ENCODE peak calls at places on chromosomes 7 and 10, in ten cellular contexts. One of them, this sample, is unnamed.
A peak's percentile ranks its signal among the peaks of the same experiment; 100 is the strongest.

GRCh38 chr7:139733751-139734150 is 44.0 kb downstream of the HIPK2 start:
- DNase-seq in prostate gland: no peak
- DNase-seq in GM12891: no peak
- DNase-seq in ovary: no peak
- DNase-seq in HepG2: no peak
- DNase-seq in K562: no peak
- DNase-seq in stomach: no peak
- DNase-seq in uterus: no peak
- DNase-seq in suprapubic skin: no peak
- DNase-seq in spleen: no peak
- DNase-seq in this sample: no peak

GRCh38 chr7:100856871-100857282 is 4.4 kb downstream of the SLC12A9 start:
- DNase-seq in prostate gland: no peak
- DNase-seq in GM12891: no peak
- DNase-seq in ovary: no peak
- DNase-seq in HepG2: no peak
- DNase-seq in K562: peak; percentile 2
- DNase-seq in stomach: no peak
- DNase-seq in uterus: no peak
- DNase-seq in suprapubic skin: no peak
- DNase-seq in spleen: no peak
- DNase-seq in this sample: no peak

GRCh38 chr10:131274133-131274880 is 37.2 kb downstream of the TCERG1L start:
- DNase-seq in prostate gland: no peak
- DNase-seq in GM12891: no peak
- DNase-seq in ovary: no peak
- DNase-seq in HepG2: no peak
- DNase-seq in K562: no peak
- DNase-seq in stomach: no peak
- DNase-seq in uterus: no peak
- DNase-seq in suprapubic skin: no peak
- DNase-seq in spleen: peak; percentile 37
- DNase-seq in this sample: no peak

GRCh38 chr10:132134541-132135397 is 52.0 kb upstream of the DPYSL4 start:
- DNase-seq in prostate gland: no peak
- DNase-seq in GM12891: no peak
- DNase-seq in ovary: no peak
- DNase-seq in HepG2: no peak
- DNase-seq in K562: no peak
- DNase-seq in stomach: no peak
- DNase-seq in uterus: no peak
- DNase-seq in suprapubic skin: no peak
- DNase-seq in spleen: peak; percentile 42
- DNase-seq in this sample: no peak

GRCh38 chr10:73410897-73411296 is 3.0 kb downstream of the ANXA7 start:
- DNase-seq in prostate gland: no peak
- DNase-seq in GM12891: no peak
- DNase-seq in ovary: no peak
- DNase-seq in HepG2: no peak
- DNase-seq in K562: no peak
- DNase-seq in stomach: no peak
- DNase-seq in uterus: no peak
- DNase-seq in suprapubic skin: no peak
- DNase-seq in spleen: no peak
- DNase-seq in this sample: no peak

GRCh38 chr10:49474901-49475300 is 64.0 kb downstream of the ERCC6 start:
- DNase-seq in prostate gland: no peak
- DNase-seq in GM12891: no peak
- DNase-seq in ovary: no peak
- DNase-seq in HepG2: no peak
- DNase-seq in K562: no peak
- DNase-seq in stomach: no peak
- DNase-seq in uterus: no peak
- DNase-seq in suprapubic skin: no peak
- DNase-seq in spleen: no peak
- DNase-seq in this sample: peak; percentile 7

GRCh38 chr7:105532709-105533460 is 884 bp downstream of the RINT1 start:
- DNase-seq in prostate gland: no peak
- DNase-seq in GM12891: no peak
- DNase-seq in ovary: no peak
- DNase-seq in HepG2: no peak
- DNase-seq in K562: no peak
- DNase-seq in stomach: no peak
- DNase-seq in uterus: no peak
- DNase-seq in suprapubic skin: no peak
- DNase-seq in spleen: no peak
- DNase-seq in this sample: no peak

GRCh38 chr7:68929712-68930395 is 668.4 kb upstream of the AUTS2 start:
- DNase-seq in prostate gland: no peak
- DNase-seq in GM12891: no peak
- DNase-seq in ovary: no peak
- DNase-seq in HepG2: no peak
- DNase-seq in K562: no peak
- DNase-seq in stomach: no peak
- DNase-seq in uterus: no peak
- DNase-seq in suprapubic skin: no peak
- DNase-seq in spleen: no peak
- DNase-seq in this sample: peak; percentile 45

GRCh38 chr10:24957624-24958435 is 5.4 kb upstream of the PRTFDC1 start:
- DNase-seq in prostate gland: no peak
- DNase-seq in GM12891: no peak
- DNase-seq in ovary: no peak
- DNase-seq in HepG2: no peak
- DNase-seq in K562: no peak
- DNase-seq in stomach: no peak
- DNase-seq in uterus: no peak
- DNase-seq in suprapubic skin: no peak
- DNase-seq in spleen: no peak
- DNase-seq in this sample: peak; percentile 42

GRCh38 chr7:143434660-143435059 is 8.6 kb upstream of the TAS2R60 start:
- DNase-seq in prostate gland: peak; percentile 85
- DNase-seq in GM12891: no peak
- DNase-seq in ovary: no peak
- DNase-seq in HepG2: no peak
- DNase-seq in K562: no peak
- DNase-seq in stomach: no peak
- DNase-seq in uterus: no peak
- DNase-seq in suprapubic skin: peak; percentile 90
- DNase-seq in spleen: no peak
- DNase-seq in this sample: no peak

GRCh38 chr10:71219918-71220688 is 7.7 kb downstream of the UNC5B start:
- DNase-seq in prostate gland: no peak
- DNase-seq in GM12891: no peak
- DNase-seq in ovary: no peak
- DNase-seq in HepG2: no peak
- DNase-seq in K562: no peak
- DNase-seq in stomach: no peak
- DNase-seq in uterus: no peak
- DNase-seq in suprapubic skin: peak; percentile 49
- DNase-seq in spleen: peak; percentile 21
- DNase-seq in this sample: no peak

GRCh38 chr7:106679153-106679931 is 18.4 kb upstream of the CCDC71L start:
- DNase-seq in prostate gland: no peak
- DNase-seq in GM12891: no peak
- DNase-seq in ovary: no peak
- DNase-seq in HepG2: no peak
- DNase-seq in K562: peak; percentile 81
- DNase-seq in stomach: no peak
- DNase-seq in uterus: no peak
- DNase-seq in suprapubic skin: no peak
- DNase-seq in spleen: no peak
- DNase-seq in this sample: no peak

DNA sequence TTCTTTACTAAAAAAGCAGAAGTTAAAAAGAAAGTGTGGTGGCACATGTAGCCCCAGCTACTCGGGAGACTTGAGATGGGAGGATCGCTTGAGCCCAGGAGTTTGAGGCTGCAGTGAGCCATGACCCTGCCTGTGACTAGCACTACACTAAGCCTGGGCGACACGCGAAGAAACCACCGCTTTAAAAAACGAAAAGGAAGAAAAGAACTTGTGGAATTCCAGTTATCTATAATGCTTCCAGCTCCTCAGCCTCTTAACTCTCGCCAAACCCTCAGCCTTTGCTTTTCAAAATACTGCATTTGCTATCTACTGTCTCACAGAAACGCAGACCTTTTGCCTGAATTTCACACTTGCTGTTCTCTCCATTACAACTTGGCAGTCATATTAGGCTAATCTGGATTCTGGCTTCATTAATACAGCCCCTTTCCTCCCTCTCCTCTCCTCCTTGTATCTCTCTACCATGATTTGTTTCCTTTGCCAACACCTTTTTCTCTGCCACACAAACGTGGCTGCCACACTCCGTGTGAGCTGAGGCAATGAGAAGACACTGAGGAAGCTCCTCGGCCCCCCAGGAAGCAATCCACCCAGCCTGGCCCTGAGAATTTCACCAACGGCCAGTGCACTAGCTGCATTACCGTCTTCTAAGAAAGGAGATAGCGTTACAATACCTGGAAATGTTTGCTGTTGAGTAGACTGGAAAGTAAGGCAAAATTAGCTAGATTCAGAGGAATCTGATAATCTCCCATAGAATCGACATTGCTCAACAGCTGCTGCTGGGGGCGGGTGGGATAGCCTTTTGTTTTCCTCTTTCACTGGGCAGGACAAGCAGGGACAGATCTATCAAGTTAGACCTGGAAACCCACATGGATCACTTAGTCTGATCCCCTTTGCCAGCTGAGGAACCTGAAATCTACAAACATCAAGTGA is 37.2 kb downstream of the CALML5 start:
- DNase-seq in prostate gland: no peak
- DNase-seq in GM12891: no peak
- DNase-seq in ovary: no peak
- DNase-seq in HepG2: no peak
- DNase-seq in K562: no peak
- DNase-seq in stomach: no peak
- DNase-seq in uterus: no peak
- DNase-seq in suprapubic skin: no peak
- DNase-seq in spleen: no peak
- DNase-seq in this sample: no peak
- TF ChIP-seq POLR2A in prostate gland: no peak
- TF ChIP-seq POLR2A in GM12891: no peak
- TF ChIP-seq POLR2A in ovary: no peak
- TF ChIP-seq POLR2A in HepG2: no peak
- TF ChIP-seq POLR2A in K562: peak; percentile 76
- TF ChIP-seq POLR2A in stomach: no peak
- TF ChIP-seq POLR2A in uterus: no peak
- TF ChIP-seq POLR2A in suprapubic skin: no peak
- TF ChIP-seq POLR2A in spleen: no peak
- TF ChIP-seq POLR2A in this sample: no peak

GRCh38 chr10:99280472-99280871 is 44.8 kb upstream of the HPSE2 start:
- DNase-seq in prostate gland: no peak
- DNase-seq in GM12891: no peak
- DNase-seq in ovary: no peak
- DNase-seq in HepG2: no peak
- DNase-seq in K562: no peak
- DNase-seq in stomach: no peak
- DNase-seq in uterus: no peak
- DNase-seq in suprapubic skin: no peak
- DNase-seq in spleen: no peak
- DNase-seq in this sample: no peak

GRCh38 chr10:99279626-99280111 is 44.0 kb upstream of the HPSE2 start:
- DNase-seq in prostate gland: no peak
- DNase-seq in GM12891: no peak
- DNase-seq in ovary: no peak
- DNase-seq in HepG2: no peak
- DNase-seq in K562: no peak
- DNase-seq in stomach: no peak
- DNase-seq in uterus: no peak
- DNase-seq in suprapubic skin: no peak
- DNase-seq in spleen: no peak
- DNase-seq in this sample: no peak

DNA sequence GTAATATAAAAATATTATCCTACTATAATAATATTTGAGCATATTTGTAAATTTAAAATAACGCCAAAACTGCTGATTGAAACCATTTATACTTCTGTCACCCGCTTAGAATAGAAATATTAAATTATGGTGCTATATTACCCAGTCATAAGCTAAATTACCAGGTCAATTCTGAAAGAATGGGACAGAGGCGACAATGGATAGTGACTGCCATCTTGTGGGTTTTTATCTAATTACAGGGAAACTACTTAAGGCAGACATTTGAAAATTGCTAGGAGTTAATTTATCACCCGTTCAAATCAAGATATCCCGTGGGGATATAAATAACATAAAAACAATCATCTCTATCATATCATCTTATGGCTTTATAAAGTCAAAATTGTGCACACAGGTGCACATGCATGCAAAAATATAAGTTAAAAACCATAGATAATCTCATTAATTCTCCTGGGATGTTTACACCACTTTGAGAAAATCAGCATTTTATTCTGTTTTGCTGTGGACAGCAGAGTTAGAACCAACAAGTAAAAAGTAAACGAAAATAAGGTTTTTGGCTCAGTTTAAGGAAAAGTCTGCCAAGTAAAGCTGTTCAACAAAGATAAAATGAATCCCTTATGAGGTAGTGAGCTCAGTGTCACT is 41.3 kb upstream of the HPSE2 start:
- DNase-seq in prostate gland: no peak
- DNase-seq in GM12891: no peak
- DNase-seq in ovary: no peak
- DNase-seq in HepG2: peak; percentile 17
- DNase-seq in K562: peak; percentile 4
- DNase-seq in stomach: no peak
- DNase-seq in uterus: no peak
- DNase-seq in suprapubic skin: no peak
- DNase-seq in spleen: no peak
- DNase-seq in this sample: no peak
- TF ChIP-seq POLR2A in prostate gland: no peak
- TF ChIP-seq POLR2A in GM12891: no peak
- TF ChIP-seq POLR2A in ovary: no peak
- TF ChIP-seq POLR2A in HepG2: no peak
- TF ChIP-seq POLR2A in K562: no peak
- TF ChIP-seq POLR2A in stomach: no peak
- TF ChIP-seq POLR2A in uterus: no peak
- TF ChIP-seq POLR2A in suprapubic skin: no peak
- TF ChIP-seq POLR2A in spleen: no peak
- TF ChIP-seq POLR2A in this sample: no peak

DNA sequence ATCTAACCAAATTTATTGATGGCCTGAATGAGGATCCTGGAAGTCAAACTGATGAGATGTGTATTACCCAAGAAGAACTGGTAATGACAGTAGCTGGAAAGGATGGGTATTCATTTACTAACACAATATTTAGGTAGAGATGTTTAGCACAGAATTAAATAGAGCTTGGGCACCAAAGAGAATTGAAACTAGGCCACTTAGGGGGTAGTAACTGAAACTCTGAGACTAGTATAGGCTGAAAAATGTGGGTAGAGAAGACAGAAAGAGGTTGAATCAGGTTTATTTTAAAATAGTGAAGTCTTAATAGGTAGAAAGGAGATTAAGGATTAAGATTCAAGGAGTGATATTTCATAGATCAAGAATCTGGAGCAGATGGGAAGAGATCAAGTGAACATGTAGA is 155.8 kb downstream of the MLLT10 start:
- DNase-seq in prostate gland: no peak
- DNase-seq in GM12891: no peak
- DNase-seq in ovary: no peak
- DNase-seq in HepG2: no peak
- DNase-seq in K562: no peak
- DNase-seq in stomach: no peak
- DNase-seq in uterus: no peak
- DNase-seq in suprapubic skin: no peak
- DNase-seq in spleen: no peak
- DNase-seq in this sample: no peak
- TF ChIP-seq POLR2A in prostate gland: no peak
- TF ChIP-seq POLR2A in GM12891: no peak
- TF ChIP-seq POLR2A in ovary: no peak
- TF ChIP-seq POLR2A in HepG2: no peak
- TF ChIP-seq POLR2A in K562: no peak
- TF ChIP-seq POLR2A in stomach: no peak
- TF ChIP-seq POLR2A in uterus: no peak
- TF ChIP-seq POLR2A in suprapubic skin: no peak
- TF ChIP-seq POLR2A in spleen: no peak
- TF ChIP-seq POLR2A in this sample: no peak

GRCh38 chr10:103789771-103790201 is 65.6 kb downstream of the SH3PXD2A start:
- DNase-seq in prostate gland: peak; percentile 42
- DNase-seq in GM12891: no peak
- DNase-seq in ovary: no peak
- DNase-seq in HepG2: no peak
- DNase-seq in K562: no peak
- DNase-seq in stomach: peak; percentile 81
- DNase-seq in uterus: no peak
- DNase-seq in suprapubic skin: no peak
- DNase-seq in spleen: no peak
- DNase-seq in this sample: no peak
- TF ChIP-seq POLR2A in prostate gland: no peak
- TF ChIP-seq POLR2A in GM12891: no peak
- TF ChIP-seq POLR2A in ovary: no peak
- TF ChIP-seq POLR2A in HepG2: no peak
- TF ChIP-seq POLR2A in K562: no peak
- TF ChIP-seq POLR2A in stomach: no peak
- TF ChIP-seq POLR2A in uterus: no peak
- TF ChIP-seq POLR2A in suprapubic skin: no peak
- TF ChIP-seq POLR2A in spleen: no peak
- TF ChIP-seq POLR2A in this sample: no peak

This sample was measured in H54.